ENCODE peak calls at places on chromosomes 3 and 15, in six cellular contexts. Q, G, X, Z, C and T are unnamed samples.

GRCh38 chr3:151439652-151440125 is 21.2 kb downstream of the IGSF10 start:
- DNase-seq in Q (peak; percentile 64), G (no peak), X (peak; percentile 69), Z (peak; percentile 94), C (no peak), T (no peak)

GRCh38 chr3:13508496-13508895 is 28.4 kb downstream of the HDAC11 start:
- DNase-seq in Q (no peak), G (no peak), X (no peak), Z (no peak), C (no peak), T (no peak)

GRCh38 chr15:78255421-78256043 is 8.8 kb upstream of the DNAJA4 start:
- DNase-seq in Q (no peak), G (no peak), X (no peak), Z (no peak), C (no peak), T (no peak)

GRCh38 chr15:27686376-27686775 is 412.7 kb downstream of the OCA2 start:
- DNase-seq in Q (no peak), G (no peak), X (no peak), Z (peak; percentile 12), C (no peak), T (no peak)

GRCh38 chr15:63979227-63979793 is 67.0 kb downstream of the DAPK2 start:
- DNase-seq in Q (no peak), G (no peak), X (no peak), Z (no peak), C (no peak), T (no peak)

GRCh38 chr3:64072111-64072510 is 48.8 kb upstream of the PSMD6 start:
- DNase-seq in Q (no peak), G (no peak), X (no peak), Z (no peak), C (no peak), T (no peak)

GRCh38 chr3:54905230-54905888 is 22.5 kb downstream of the LRTM1 start:
- DNase-seq in Q (no peak), G (no peak), X (no peak), Z (no peak), C (no peak), T (no peak)

GRCh38 chr3:149448331-149448831 is 26.1 kb upstream of the TM4SF4 start:
- DNase-seq in Q (no peak), G (no peak), X (no peak), Z (peak; percentile 68), C (no peak), T (no peak)

GRCh38 chr3:123006587-123006986 is 21.0 kb downstream of the SEMA5B start:
- DNase-seq in Q (no peak), G (no peak), X (no peak), Z (no peak), C (no peak), T (no peak)

GRCh38 chr3:79314547-79314946 is 453.3 kb downstream of the ROBO1 start:
- DNase-seq in Q (no peak), G (no peak), X (no peak), Z (peak; percentile 38), C (no peak), T (no peak)

GRCh38 chr3:111828506-111828905 is 30.6 kb upstream of the PHLDB2 start:
- DNase-seq in Q (no peak), G (no peak), X (no peak), Z (no peak), C (no peak), T (no peak)

GRCh38 chr3:188635258-188636038 is 481.5 kb downstream of the LPP start:
- DNase-seq in Q (no peak), G (no peak), X (peak; percentile 2), Z (peak; percentile 68), C (no peak), T (no peak)

GRCh38 chr3:191355406-191355805 is 25.1 kb upstream of the UTS2B start:
- DNase-seq in Q (no peak), G (no peak), X (no peak), Z (no peak), C (no peak), T (no peak)

DNA sequence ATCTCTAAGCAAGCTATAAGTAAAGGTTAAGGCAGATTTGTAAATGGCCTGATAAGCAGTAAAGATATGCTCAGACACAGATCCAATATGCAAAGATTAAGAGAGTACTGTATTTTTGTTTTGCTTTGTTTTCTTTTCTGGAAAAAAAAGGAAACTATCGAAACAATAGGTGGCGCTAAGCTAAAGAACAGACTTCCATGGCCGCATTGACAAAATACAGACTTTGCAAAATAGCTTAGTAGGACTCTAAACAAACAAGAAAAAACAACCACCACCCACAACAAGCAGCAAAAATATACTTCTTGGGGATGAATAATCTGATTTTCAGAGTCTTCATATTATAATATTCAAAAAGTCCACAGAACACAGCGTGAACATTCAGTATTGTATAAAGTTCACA is 758.4 kb upstream of the ROBO1 start:
- DNase-seq in Q (no peak), G (no peak), X (peak; percentile 54), Z (peak; percentile 39), C (no peak), T (no peak)
- TF ChIP-seq CTCF in Q (no peak), G (no peak), X (peak; percentile 61), Z (peak; percentile 86), C (no peak), T (no peak)

DNA sequence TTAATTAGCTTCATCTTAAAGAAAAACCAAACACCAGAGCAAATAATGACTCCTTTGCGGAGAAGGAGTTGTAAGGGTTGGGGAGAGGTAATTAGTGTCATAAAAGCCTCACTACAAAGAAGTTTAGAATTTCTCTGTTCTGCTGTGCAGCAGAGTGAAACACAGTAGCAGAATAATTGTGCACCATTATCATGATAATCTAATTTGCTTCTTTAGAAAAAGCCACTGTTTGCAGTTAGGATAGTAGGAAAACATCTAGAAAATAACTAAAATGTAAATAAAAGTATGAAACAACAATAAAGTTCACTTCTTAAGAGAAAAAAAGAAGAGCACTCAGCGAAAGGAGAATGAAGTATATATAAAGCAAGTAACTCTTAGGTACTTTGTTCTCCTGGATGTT is 5.5 kb downstream of the SHOX2 start:
- DNase-seq in Q (no peak), G (no peak), X (no peak), Z (no peak), C (no peak), T (no peak)
- H3K27me3 ChIP-seq in Q (peaks cover 16% of the 10 kb centered on the region), G (peaks cover 99% of the 10 kb centered on the region), X (peaks cover 96% of the 10 kb centered on the region), Z (peaks cover 4% of the 10 kb centered on the region), C (peaks cover 80% of the 10 kb centered on the region), T (peaks cover 87% of the 10 kb centered on the region)

GRCh38 chr3:118863731-118864322 is 170.8 kb downstream of the IGSF11 start:
- DNase-seq in Q (no peak), G (no peak), X (peak; percentile 75), Z (no peak), C (no peak), T (no peak)
- TF ChIP-seq CTCF in Q (peak; percentile 28), G (no peak), X (peak; percentile 67), Z (peak; percentile 48), C (no peak), T (no peak)

DNA sequence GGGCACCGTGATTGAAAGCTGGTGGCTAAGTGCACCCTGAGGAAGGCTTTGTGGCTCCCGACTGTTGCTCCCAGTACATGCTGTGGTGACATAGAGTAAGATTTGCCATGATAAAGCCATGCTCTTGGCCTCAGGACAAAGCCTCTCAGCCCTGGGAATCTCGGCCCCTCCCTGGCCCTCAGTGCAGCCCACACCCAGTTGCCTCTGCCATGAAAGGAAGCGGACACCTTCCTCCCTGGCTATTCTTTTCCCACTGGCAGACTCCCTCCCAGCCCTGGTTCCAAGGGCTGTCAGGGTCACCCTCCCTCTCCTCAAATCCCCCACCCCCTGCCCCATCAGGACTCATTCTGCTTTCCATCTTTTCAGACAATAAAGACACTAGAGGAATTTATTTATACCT is 119.8 kb upstream of the NEO1 start:
- DNase-seq in Q (no peak), G (no peak), X (no peak), Z (no peak), C (no peak), T (no peak)
- H3K27me3 ChIP-seq in Q (no peaks in the 10 kb centered on the region), G (peaks cover 27% of the 10 kb centered on the region), X (no peaks in the 10 kb centered on the region), Z (peaks cover 51% of the 10 kb centered on the region), C (no peaks in the 10 kb centered on the region), T (no peaks in the 10 kb centered on the region)